ENCODE peak calls at places on chromosome X, in nine cellular contexts. Y is A549, T is HepG2, D is left ventricle myocardium inferior, A is psoas muscle, M is AG04450, R is tibial nerve, J is heart right ventricle, E is colonic mucosa. V is an unnamed sample.

GRCh38 chrX:123590842-123591491 is 141.9 kb downstream of the THOC2 start:
- DNase-seq in Y (peak), T (peak), D (no peak), A (no peak), M (no peak), R (no peak), J (no peak), E (no peak), V (peak)

GRCh38 chrX:102712216-102712966 is at the start of gene GPRASP2:
- DNase-seq in Y (peak), T (no peak), D (peak), A (peak), M (no peak), R (no peak), J (peak), E (peak), V (peak)

GRCh38 chrX:68511255-68511654 is 12.4 kb downstream of the YIPF6 start:
- DNase-seq in Y (peak), T (peak), D (no peak), A (no peak), M (no peak), R (peak), J (peak), E (peak), V (peak)

GRCh38 chrX:153900806-153901752 is 3.4 kb upstream of the AVPR2 start:
- DNase-seq in Y (peak), T (no peak), D (peak), A (peak), M (peak), R (peak), J (peak), E (peak), V (no peak)

GRCh38 chrX:106932492-106932923 is 12.3 kb downstream of the CLDN2 start:
- DNase-seq in Y (no peak), T (peak), D (no peak), A (no peak), M (no peak), R (no peak), J (no peak), E (no peak), V (peak)

GRCh38 chrX:8673211-8673610 is 58.7 kb downstream of the ANOS1 start:
- DNase-seq in Y (no peak), T (no peak), D (no peak), A (no peak), M (no peak), R (no peak), J (no peak), E (no peak), V (no peak)

GRCh38 chrX:136055651-136056221 is 70.5 kb downstream of the SLC9A6 start:
- DNase-seq in Y (no peak), T (no peak), D (no peak), A (peak), M (peak), R (peak), J (peak), E (no peak), V (no peak)

GRCh38 chrX:49930046-49930445 is 7.7 kb downstream of the CLCN5 start:
- DNase-seq in Y (no peak), T (no peak), D (no peak), A (no peak), M (no peak), R (no peak), J (no peak), E (no peak), V (no peak)

GRCh38 chrX:132488092-132488749 is 617 bp downstream of the MBNL3 start:
- DNase-seq in Y (no peak), T (no peak), D (no peak), A (no peak), M (no peak), R (peak), J (no peak), E (no peak), V (peak)

GRCh38 chrX:49316085-49316484 is 5.8 kb upstream of the GAGE12J start:
- DNase-seq in Y (no peak), T (no peak), D (no peak), A (no peak), M (no peak), R (no peak), J (no peak), E (no peak), V (no peak)

GRCh38 chrX:25288676-25289075 is 272.9 kb upstream of the ARX start:
- DNase-seq in Y (no peak), T (no peak), D (no peak), A (no peak), M (no peak), R (no peak), J (no peak), E (no peak), V (no peak)

GRCh38 chrX:134520860-134521390 is 61.0 kb downstream of the HPRT1 start:
- DNase-seq in Y (peak), T (peak), D (no peak), A (no peak), M (no peak), R (peak), J (peak), E (peak), V (peak)

GRCh38 chrX:66110112-66110511 is 53.9 kb upstream of the HEPH start:
- DNase-seq in Y (peak), T (no peak), D (no peak), A (no peak), M (no peak), R (no peak), J (no peak), E (peak), V (peak)

GRCh38 chrX:72609313-72609712 is 36.7 kb upstream of the HDAC8 start:
- DNase-seq in Y (peak), T (peak), D (no peak), A (no peak), M (no peak), R (no peak), J (no peak), E (no peak), V (peak)

GRCh38 chrX:1387141-1387776 is 4.7 kb downstream of the SLC25A6 start:
- DNase-seq in Y (no peak), T (no peak), D (no peak), A (peak), M (no peak), R (no peak), J (no peak), E (no peak), V (no peak)

GRCh38 chrX:1386338-1387127 is 5.4 kb downstream of the SLC25A6 start:
- DNase-seq in Y (no peak), T (no peak), D (no peak), A (no peak), M (no peak), R (no peak), J (no peak), E (no peak), V (no peak)

GRCh38 chrX:1385251-1385794 is 6.6 kb downstream of the SLC25A6 start:
- DNase-seq in Y (no peak), T (no peak), D (no peak), A (peak), M (no peak), R (no peak), J (no peak), E (no peak), V (no peak)

GRCh38 chrX:1385824-1386223 is 6.1 kb downstream of the SLC25A6 start:
- DNase-seq in Y (no peak), T (no peak), D (no peak), A (no peak), M (no peak), R (no peak), J (no peak), E (no peak), V (no peak)

DNA sequence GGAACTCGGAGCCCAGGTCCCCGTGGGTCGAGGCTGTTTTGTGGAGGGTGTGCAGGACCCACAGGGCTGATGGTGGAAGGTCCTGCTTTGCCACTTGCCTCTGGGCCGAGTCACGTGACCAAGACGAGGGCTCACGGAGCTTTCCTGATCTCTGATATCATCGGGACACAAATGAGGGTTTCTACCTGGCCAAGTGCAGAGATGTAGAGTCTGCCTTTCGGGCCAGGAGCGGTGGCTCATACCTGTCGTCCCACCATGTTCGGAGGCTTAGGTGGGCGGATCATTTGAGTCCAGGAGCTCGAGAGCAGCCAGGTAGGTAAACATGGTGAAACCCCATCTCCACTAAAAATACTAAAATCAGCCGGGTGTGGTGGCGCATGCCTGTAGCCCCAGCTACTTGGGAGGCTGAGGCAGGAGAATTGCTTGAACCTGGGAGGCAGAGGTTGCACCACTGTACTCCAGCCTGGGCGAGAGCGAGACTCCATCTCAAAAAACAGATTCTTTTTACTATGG is 7.1 kb downstream of the SLC25A6 start:
- DNase-seq in Y (no peak), T (no peak), D (no peak), A (no peak), M (no peak), R (no peak), J (no peak), E (no peak), V (no peak)
- H3K27ac ChIP-seq in Y (no peak), T (no peak), D (no peak), A (no peak), M (no peak), R (no peak), J (no peak), E (no peak), V (no peak)

GRCh38 chrX:31132803-31133202 is 61.0 kb upstream of the FTHL17 start:
- DNase-seq in Y (no peak), T (no peak), D (no peak), A (no peak), M (no peak), R (no peak), J (no peak), E (no peak), V (no peak)

GRCh38 chrX:31130457-31131215 is 58.8 kb upstream of the FTHL17 start:
- DNase-seq in Y (no peak), T (no peak), D (no peak), A (no peak), M (no peak), R (no peak), J (no peak), E (no peak), V (peak)

GRCh38 chrX:31138124-31138523 is 66.3 kb upstream of the FTHL17 start:
- DNase-seq in Y (no peak), T (no peak), D (no peak), A (no peak), M (no peak), R (no peak), J (no peak), E (no peak), V (no peak)

GRCh38 chrX:31139966-31140365 is 68.1 kb upstream of the FTHL17 start:
- DNase-seq in Y (no peak), T (no peak), D (no peak), A (no peak), M (no peak), R (no peak), J (no peak), E (no peak), V (no peak)

GRCh38 chrX:31136144-31136572 is 64.3 kb upstream of the FTHL17 start:
- DNase-seq in Y (no peak), T (no peak), D (no peak), A (no peak), M (no peak), R (no peak), J (no peak), E (no peak), V (no peak)
- H3K4me3 ChIP-seq in Y (no peak), T (no peak), D (no peak), A (no peak), M (no peak), R (no peak), J (no peak), E (no peak), V (no peak)

GRCh38 chrX:21590012-21590776 is 67.9 kb downstream of the KLHL34 start:
- DNase-seq in Y (no peak), T (no peak), D (no peak), A (no peak), M (no peak), R (no peak), J (no peak), E (no peak), V (no peak)
- H3K27ac ChIP-seq in Y (no peak), T (no peak), D (no peak), A (no peak), M (no peak), R (no peak), J (no peak), E (no peak), V (no peak)

GRCh38 chrX:116009871-116010710 is 160.5 kb upstream of the AGTR2 start:
- DNase-seq in Y (no peak), T (peak), D (peak), A (no peak), M (no peak), R (no peak), J (peak), E (no peak), V (peak)

GRCh38 chrX:116010939-116011338 is 159.6 kb upstream of the AGTR2 start:
- DNase-seq in Y (no peak), T (no peak), D (no peak), A (no peak), M (no peak), R (no peak), J (no peak), E (no peak), V (no peak)

DNA sequence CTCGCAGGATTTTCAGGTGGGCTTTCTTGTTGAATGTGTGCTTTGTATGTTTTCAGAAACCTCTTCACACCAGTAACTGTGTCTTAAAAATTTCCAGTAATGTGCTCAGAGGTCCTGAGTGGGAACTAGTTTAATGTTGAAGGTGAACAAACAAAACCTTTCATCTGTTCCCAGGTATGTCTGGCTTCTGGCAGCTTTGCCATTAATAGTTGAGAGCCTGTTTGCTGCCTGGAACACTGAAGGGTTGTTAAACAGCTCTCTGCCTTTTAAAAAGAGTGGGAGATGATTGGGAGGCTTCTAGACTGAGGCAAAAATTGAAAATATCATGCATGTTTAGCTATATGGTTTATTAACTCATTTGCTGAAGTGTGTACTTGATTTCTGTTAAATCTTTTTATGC is 161.2 kb upstream of the AGTR2 start:
- DNase-seq in Y (no peak), T (no peak), D (no peak), A (no peak), M (no peak), R (no peak), J (no peak), E (no peak), V (no peak)
- H3K4me3 ChIP-seq in Y (no peak), T (no peak), D (no peak), A (no peak), M (no peak), R (no peak), J (no peak), E (no peak), V (no peak)

GRCh38 chrX:47380268-47380667 is 9.9 kb downstream of the ZNF157 start:
- DNase-seq in Y (no peak), T (peak), D (peak), A (no peak), M (no peak), R (peak), J (peak), E (peak), V (peak)
- H3K27ac ChIP-seq in Y (no peak), T (no peak), D (no peak), A (no peak), M (no peak), R (no peak), J (no peak), E (no peak), V (no peak)

DNA sequence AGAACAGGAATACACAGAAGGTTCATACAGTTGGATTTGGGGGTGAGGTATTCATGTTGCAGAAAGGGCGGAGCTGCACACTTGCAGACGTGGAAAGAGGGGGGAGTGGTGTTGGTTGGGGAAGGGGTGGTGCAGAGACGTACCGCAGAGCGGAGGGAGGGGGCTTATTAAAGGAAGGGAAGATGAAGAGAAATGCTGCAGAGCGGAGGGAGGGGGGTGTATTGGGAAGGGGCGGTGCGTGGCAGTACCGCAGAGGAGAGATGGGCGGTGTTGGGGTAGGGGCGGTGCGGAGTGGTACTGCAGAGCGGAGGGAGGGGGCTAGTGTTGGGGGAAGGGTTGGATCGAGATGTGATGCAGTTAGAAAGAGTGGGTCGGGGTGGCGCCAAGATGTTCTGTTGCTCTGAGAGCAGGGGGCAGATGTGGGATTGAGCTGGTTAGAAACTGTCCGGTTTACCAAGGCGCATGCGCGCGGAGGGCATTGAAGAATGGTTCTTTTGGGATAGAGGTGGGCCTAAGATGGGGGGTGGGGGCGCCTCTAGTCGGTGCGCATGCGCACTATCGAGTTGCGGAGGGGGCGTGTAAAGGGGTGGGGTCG is 900 bp downstream of the TRO start:
- DNase-seq in Y (no peak), T (peak), D (peak), A (peak), M (peak), R (peak), J (peak), E (peak), V (peak)
- H3K4me3 ChIP-seq in Y (peak), T (peak), D (peak), A (peak), M (peak), R (peak), J (peak), E (peak), V (peak)

V was measured in small intestine.